ENCODE peak calls at places on chromosomes 13 and 19, in eight cellular contexts. One of them, this sample, is unnamed.

GRCh38 chr19:13978306-13978705 is 26.0 kb downstream of the DCAF15 start:
- DNase-seq in SK-N-SH: peak; percentile 81
- DNase-seq in ovary: peak; percentile 86
- DNase-seq in PC-9: no peak
- DNase-seq in body of pancreas: peak; percentile 59
- DNase-seq in right cardiac atrium: peak; percentile 96
- DNase-seq in colonic mucosa: peak; percentile 77
- DNase-seq in tibial artery: peak; percentile 93
- DNase-seq in this sample: peak; percentile 85

GRCh38 chr13:110576736-110577476 is 15.4 kb upstream of the RAB20 start:
- DNase-seq in SK-N-SH: no peak
- DNase-seq in ovary: no peak
- DNase-seq in PC-9: no peak
- DNase-seq in body of pancreas: peak; percentile 76
- DNase-seq in right cardiac atrium: no peak
- DNase-seq in colonic mucosa: no peak
- DNase-seq in tibial artery: peak; percentile 13
- DNase-seq in this sample: peak; percentile 54

GRCh38 chr13:57644106-57644505 is 12.6 kb downstream of the PCDH17 start:
- DNase-seq in SK-N-SH: no peak
- DNase-seq in ovary: no peak
- DNase-seq in PC-9: no peak
- DNase-seq in body of pancreas: no peak
- DNase-seq in right cardiac atrium: no peak
- DNase-seq in colonic mucosa: no peak
- DNase-seq in tibial artery: no peak
- DNase-seq in this sample: no peak

GRCh38 chr13:41017153-41017552 is 2.0 kb downstream of the ELF1 start:
- DNase-seq in SK-N-SH: no peak
- DNase-seq in ovary: no peak
- DNase-seq in PC-9: no peak
- DNase-seq in body of pancreas: peak; percentile 40
- DNase-seq in right cardiac atrium: no peak
- DNase-seq in colonic mucosa: no peak
- DNase-seq in tibial artery: no peak
- DNase-seq in this sample: peak; percentile 37

GRCh38 chr19:18541258-18541991 is 1.9 kb downstream of the FKBP8 start:
- DNase-seq in SK-N-SH: no peak
- DNase-seq in ovary: no peak
- DNase-seq in PC-9: no peak
- DNase-seq in body of pancreas: no peak
- DNase-seq in right cardiac atrium: peak; percentile 43
- DNase-seq in colonic mucosa: no peak
- DNase-seq in tibial artery: no peak
- DNase-seq in this sample: peak; percentile 55

GRCh38 chr19:23998568-23998967 is 83.9 kb downstream of the ZNF726 start:
- DNase-seq in SK-N-SH: no peak
- DNase-seq in ovary: no peak
- DNase-seq in PC-9: no peak
- DNase-seq in body of pancreas: no peak
- DNase-seq in right cardiac atrium: no peak
- DNase-seq in colonic mucosa: no peak
- DNase-seq in tibial artery: no peak
- DNase-seq in this sample: no peak

GRCh38 chr13:49499889-49500660 is 4.3 kb downstream of the PHF11 start:
- DNase-seq in SK-N-SH: no peak
- DNase-seq in ovary: no peak
- DNase-seq in PC-9: no peak
- DNase-seq in body of pancreas: no peak
- DNase-seq in right cardiac atrium: no peak
- DNase-seq in colonic mucosa: no peak
- DNase-seq in tibial artery: no peak
- DNase-seq in this sample: no peak

GRCh38 chr19:48659768-48660167 is 13.0 kb downstream of the NTN5 start:
- DNase-seq in SK-N-SH: no peak
- DNase-seq in ovary: no peak
- DNase-seq in PC-9: no peak
- DNase-seq in body of pancreas: no peak
- DNase-seq in right cardiac atrium: peak; percentile 11
- DNase-seq in colonic mucosa: no peak
- DNase-seq in tibial artery: no peak
- DNase-seq in this sample: no peak

GRCh38 chr13:80814541-80814940 is 473.6 kb upstream of the SPRY2 start:
- DNase-seq in SK-N-SH: no peak
- DNase-seq in ovary: no peak
- DNase-seq in PC-9: no peak
- DNase-seq in body of pancreas: no peak
- DNase-seq in right cardiac atrium: no peak
- DNase-seq in colonic mucosa: no peak
- DNase-seq in tibial artery: no peak
- DNase-seq in this sample: no peak

GRCh38 chr19:4867534-4868285 is at the start of gene PLIN3:
- DNase-seq in SK-N-SH: peak; percentile 100
- DNase-seq in ovary: peak; percentile 98
- DNase-seq in PC-9: peak; percentile 90
- DNase-seq in body of pancreas: peak; percentile 97
- DNase-seq in right cardiac atrium: peak; percentile 99
- DNase-seq in colonic mucosa: peak; percentile 98
- DNase-seq in tibial artery: peak; percentile 98
- DNase-seq in this sample: peak; percentile 98

GRCh38 chr13:60267498-60268202 is 103.9 kb upstream of the DIAPH3 start:
- DNase-seq in SK-N-SH: no peak
- DNase-seq in ovary: no peak
- DNase-seq in PC-9: peak; percentile 3
- DNase-seq in body of pancreas: peak; percentile 45
- DNase-seq in right cardiac atrium: no peak
- DNase-seq in colonic mucosa: peak; percentile 31
- DNase-seq in tibial artery: no peak
- DNase-seq in this sample: peak; percentile 54

GRCh38 chr19:40143612-40144011 is 47.6 kb upstream of the MAP3K10 start:
- DNase-seq in SK-N-SH: no peak
- DNase-seq in ovary: no peak
- DNase-seq in PC-9: no peak
- DNase-seq in body of pancreas: no peak
- DNase-seq in right cardiac atrium: peak; percentile 61
- DNase-seq in colonic mucosa: no peak
- DNase-seq in tibial artery: no peak
- DNase-seq in this sample: no peak

GRCh38 chr13:107680115-107680514 is 535.2 kb downstream of the LIG4 start:
- DNase-seq in SK-N-SH: peak; percentile 27
- DNase-seq in ovary: no peak
- DNase-seq in PC-9: no peak
- DNase-seq in body of pancreas: no peak
- DNase-seq in right cardiac atrium: no peak
- DNase-seq in colonic mucosa: no peak
- DNase-seq in tibial artery: no peak
- DNase-seq in this sample: peak; percentile 33

GRCh38 chr13:98813993-98814392 is 61.5 kb upstream of the SLC15A1 start:
- DNase-seq in SK-N-SH: no peak
- DNase-seq in ovary: no peak
- DNase-seq in PC-9: no peak
- DNase-seq in body of pancreas: no peak
- DNase-seq in right cardiac atrium: no peak
- DNase-seq in colonic mucosa: no peak
- DNase-seq in tibial artery: no peak
- DNase-seq in this sample: no peak

GRCh38 chr13:98438246-98439135 is 138.4 kb downstream of the STK24 start:
- DNase-seq in SK-N-SH: no peak
- DNase-seq in ovary: no peak
- DNase-seq in PC-9: no peak
- DNase-seq in body of pancreas: no peak
- DNase-seq in right cardiac atrium: no peak
- DNase-seq in colonic mucosa: no peak
- DNase-seq in tibial artery: no peak
- DNase-seq in this sample: no peak

GRCh38 chr19:3626473-3627350 is at the start of gene CACTIN:
- DNase-seq in SK-N-SH: peak; percentile 100
- DNase-seq in ovary: peak; percentile 99
- DNase-seq in PC-9: peak; percentile 95
- DNase-seq in body of pancreas: peak; percentile 99
- DNase-seq in right cardiac atrium: peak; percentile 100
- DNase-seq in colonic mucosa: peak; percentile 100
- DNase-seq in tibial artery: peak; percentile 99
- DNase-seq in this sample: peak; percentile 99

GRCh38 chr19:3627351-3627723 is 747 bp upstream of the CACTIN start:
- DNase-seq in SK-N-SH: no peak
- DNase-seq in ovary: no peak
- DNase-seq in PC-9: no peak
- DNase-seq in body of pancreas: no peak
- DNase-seq in right cardiac atrium: no peak
- DNase-seq in colonic mucosa: peak; percentile 35
- DNase-seq in tibial artery: no peak
- DNase-seq in this sample: no peak

GRCh38 chr19:3623716-3624115 is 2.9 kb downstream of the CACTIN start:
- DNase-seq in SK-N-SH: no peak
- DNase-seq in ovary: no peak
- DNase-seq in PC-9: no peak
- DNase-seq in body of pancreas: no peak
- DNase-seq in right cardiac atrium: no peak
- DNase-seq in colonic mucosa: no peak
- DNase-seq in tibial artery: no peak
- DNase-seq in this sample: no peak

GRCh38 chr19:3622224-3622623 is 4.4 kb downstream of the CACTIN start:
- DNase-seq in SK-N-SH: no peak
- DNase-seq in ovary: no peak
- DNase-seq in PC-9: no peak
- DNase-seq in body of pancreas: no peak
- DNase-seq in right cardiac atrium: no peak
- DNase-seq in colonic mucosa: no peak
- DNase-seq in tibial artery: no peak
- DNase-seq in this sample: no peak

DNA sequence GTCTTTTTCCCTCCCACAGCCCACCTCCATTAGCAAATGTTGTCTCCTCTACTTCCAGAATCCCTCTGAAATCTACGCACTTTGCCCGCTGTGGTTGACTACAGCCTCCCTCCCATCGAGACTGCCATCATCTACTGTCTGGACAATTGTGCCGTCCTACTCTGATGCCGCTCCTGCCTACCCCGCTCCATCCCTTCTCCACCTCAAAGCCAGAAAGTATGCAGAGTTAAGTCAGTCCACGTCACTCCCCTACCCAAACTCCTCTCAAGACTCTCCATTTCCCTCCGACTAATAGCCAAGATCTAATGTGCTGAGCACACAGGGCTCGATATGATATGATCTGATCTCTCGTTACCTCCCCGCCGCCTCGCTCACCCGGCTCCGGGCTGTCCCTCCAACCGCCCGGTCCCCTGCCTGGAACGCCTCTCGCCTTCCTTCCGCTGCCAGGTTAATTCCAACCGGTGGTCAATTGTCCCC is 556 bp downstream of the CACTIN start:
- DNase-seq in SK-N-SH: no peak
- DNase-seq in ovary: no peak
- DNase-seq in PC-9: no peak
- DNase-seq in body of pancreas: no peak
- DNase-seq in right cardiac atrium: no peak
- DNase-seq in colonic mucosa: no peak
- DNase-seq in tibial artery: no peak
- DNase-seq in this sample: no peak
- H3K27ac ChIP-seq in SK-N-SH: peak overlapping the region; percentile 88
- H3K27ac ChIP-seq in ovary: peak overlapping the region; percentile 69
- H3K27ac ChIP-seq in PC-9: no peak overlapping the region
- H3K27ac ChIP-seq in body of pancreas: peak overlapping the region; percentile 94
- H3K27ac ChIP-seq in right cardiac atrium: peak overlapping the region; percentile 86
- H3K27ac ChIP-seq in colonic mucosa: peak overlapping the region; percentile 77
- H3K27ac ChIP-seq in tibial artery: peak overlapping the region; percentile 82
- H3K27ac ChIP-seq in this sample: peak overlapping the region; percentile 97

GRCh38 chr13:75421987-75422386 is 60.0 kb downstream of the TBC1D4 start:
- DNase-seq in SK-N-SH: no peak
- DNase-seq in ovary: no peak
- DNase-seq in PC-9: no peak
- DNase-seq in body of pancreas: no peak
- DNase-seq in right cardiac atrium: no peak
- DNase-seq in colonic mucosa: no peak
- DNase-seq in tibial artery: no peak
- DNase-seq in this sample: no peak
- H3K4me1 ChIP-seq in SK-N-SH: peaks cover 1% of the 10 kb centered on the region
- H3K4me1 ChIP-seq in ovary: peaks cover 9% of the 10 kb centered on the region
- H3K4me1 ChIP-seq in PC-9: peaks cover 28% of the 10 kb centered on the region
- H3K4me1 ChIP-seq in body of pancreas: peaks cover 31% of the 10 kb centered on the region
- H3K4me1 ChIP-seq in right cardiac atrium: peaks cover 8% of the 10 kb centered on the region
- H3K4me1 ChIP-seq in colonic mucosa: no peaks in the 10 kb centered on the region
- H3K4me1 ChIP-seq in tibial artery: no peaks in the 10 kb centered on the region
- H3K4me1 ChIP-seq in this sample: no peaks in the 10 kb centered on the region

GRCh38 chr19:32363175-32363574 is 17.8 kb downstream of the ZNF507 start:
- DNase-seq in SK-N-SH: no peak
- DNase-seq in ovary: no peak
- DNase-seq in PC-9: peak; percentile 34
- DNase-seq in body of pancreas: peak; percentile 29
- DNase-seq in right cardiac atrium: no peak
- DNase-seq in colonic mucosa: no peak
- DNase-seq in tibial artery: no peak
- DNase-seq in this sample: no peak

GRCh38 chr19:32363632-32364031 is 18.2 kb downstream of the ZNF507 start:
- DNase-seq in SK-N-SH: no peak
- DNase-seq in ovary: no peak
- DNase-seq in PC-9: no peak
- DNase-seq in body of pancreas: no peak
- DNase-seq in right cardiac atrium: no peak
- DNase-seq in colonic mucosa: no peak
- DNase-seq in tibial artery: no peak
- DNase-seq in this sample: no peak

GRCh38 chr19:32361574-32362317 is 16.3 kb downstream of the ZNF507 start:
- DNase-seq in SK-N-SH: no peak
- DNase-seq in ovary: no peak
- DNase-seq in PC-9: no peak
- DNase-seq in body of pancreas: no peak
- DNase-seq in right cardiac atrium: no peak
- DNase-seq in colonic mucosa: no peak
- DNase-seq in tibial artery: no peak
- DNase-seq in this sample: no peak

GRCh38 chr19:32362318-32362691 is 16.9 kb downstream of the ZNF507 start:
- DNase-seq in SK-N-SH: no peak
- DNase-seq in ovary: no peak
- DNase-seq in PC-9: no peak
- DNase-seq in body of pancreas: no peak
- DNase-seq in right cardiac atrium: no peak
- DNase-seq in colonic mucosa: no peak
- DNase-seq in tibial artery: no peak
- DNase-seq in this sample: no peak

DNA sequence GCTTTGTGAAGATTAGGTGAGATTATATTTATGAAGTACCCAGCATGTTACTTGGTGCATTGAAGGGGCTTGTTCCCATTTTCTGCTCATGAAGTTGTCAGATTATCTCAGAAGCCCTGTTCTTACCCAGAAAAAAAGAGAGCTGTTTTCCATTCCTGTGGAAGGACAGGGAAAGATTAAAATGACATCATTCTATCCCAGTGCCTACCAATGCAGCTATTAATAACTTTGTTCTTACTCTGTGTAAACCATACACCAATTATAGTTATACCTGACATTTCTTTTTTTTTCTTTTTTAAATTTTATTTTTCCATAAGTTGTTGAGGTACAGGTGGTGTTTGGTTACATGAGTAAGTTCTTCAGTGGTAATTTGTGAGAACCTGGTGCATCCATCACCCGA is 18.6 kb downstream of the ZNF507 start:
- DNase-seq in SK-N-SH: no peak
- DNase-seq in ovary: no peak
- DNase-seq in PC-9: no peak
- DNase-seq in body of pancreas: no peak
- DNase-seq in right cardiac atrium: no peak
- DNase-seq in colonic mucosa: no peak
- DNase-seq in tibial artery: no peak
- DNase-seq in this sample: no peak
- H3K27ac ChIP-seq in SK-N-SH: no peak overlapping the region
- H3K27ac ChIP-seq in ovary: no peak overlapping the region
- H3K27ac ChIP-seq in PC-9: no peak overlapping the region
- H3K27ac ChIP-seq in body of pancreas: peak overlapping the region; percentile 80
- H3K27ac ChIP-seq in right cardiac atrium: peak overlapping the region; percentile 50
- H3K27ac ChIP-seq in colonic mucosa: no peak overlapping the region
- H3K27ac ChIP-seq in tibial artery: peak overlapping the region; percentile 67
- H3K27ac ChIP-seq in this sample: no peak overlapping the region

GRCh38 chr19:35002037-35002535 is 2.0 kb downstream of the GRAMD1A start:
- DNase-seq in SK-N-SH: peak; percentile 19
- DNase-seq in ovary: no peak
- DNase-seq in PC-9: no peak
- DNase-seq in body of pancreas: no peak
- DNase-seq in right cardiac atrium: peak; percentile 17
- DNase-seq in colonic mucosa: no peak
- DNase-seq in tibial artery: no peak
- DNase-seq in this sample: no peak
- H3K4me1 ChIP-seq in SK-N-SH: peaks cover 16% of the 10 kb centered on the region
- H3K4me1 ChIP-seq in ovary: peaks cover 19% of the 10 kb centered on the region
- H3K4me1 ChIP-seq in PC-9: peaks cover 44% of the 10 kb centered on the region
- H3K4me1 ChIP-seq in body of pancreas: peaks cover 70% of the 10 kb centered on the region
- H3K4me1 ChIP-seq in right cardiac atrium: peaks cover 7% of the 10 kb centered on the region
- H3K4me1 ChIP-seq in colonic mucosa: peaks cover 4% of the 10 kb centered on the region
- H3K4me1 ChIP-seq in tibial artery: no peaks in the 10 kb centered on the region
- H3K4me1 ChIP-seq in this sample: peaks cover 48% of the 10 kb centered on the region

This sample was measured in testis.